ENCODE peak calls at places on chromosomes 11 and 22, in nine cellular contexts. One of them, this sample, is unnamed.

GRCh38 chr22:19149962-19150361 is at the start of gene GSC2:
- DNase-seq in AG04450: no peak
- DNase-seq in C1 segment of cervical spinal cord: no peak
- DNase-seq in SHP77 treated with DMSO at 0.1 percent for 48 hours: no peak
- DNase-seq in amniotic epithelial cell: no peak
- DNase-seq in iris pigment epithelial cell: no peak
- DNase-seq in CD14-positive monocyte: no peak
- DNase-seq in GM10248: no peak
- DNase-seq in DMS53: no peak
- DNase-seq in this sample: no peak

GRCh38 chr11:109040303-109040702 is 375.4 kb downstream of the DDX10 start:
- DNase-seq in AG04450: no peak
- DNase-seq in C1 segment of cervical spinal cord: no peak
- DNase-seq in SHP77 treated with DMSO at 0.1 percent for 48 hours: no peak
- DNase-seq in amniotic epithelial cell: no peak
- DNase-seq in iris pigment epithelial cell: no peak
- DNase-seq in CD14-positive monocyte: no peak
- DNase-seq in GM10248: no peak
- DNase-seq in DMS53: peak; percentile 55
- DNase-seq in this sample: no peak

GRCh38 chr22:39212721-39213376 is 31.9 kb downstream of the PDGFB start:
- DNase-seq in AG04450: no peak
- DNase-seq in C1 segment of cervical spinal cord: no peak
- DNase-seq in SHP77 treated with DMSO at 0.1 percent for 48 hours: no peak
- DNase-seq in amniotic epithelial cell: peak; percentile 99
- DNase-seq in iris pigment epithelial cell: peak; percentile 64
- DNase-seq in CD14-positive monocyte: no peak
- DNase-seq in GM10248: no peak
- DNase-seq in DMS53: no peak
- DNase-seq in this sample: no peak

GRCh38 chr22:36644333-36644757 is 59.2 kb downstream of the CACNG2 start:
- DNase-seq in AG04450: peak; percentile 79
- DNase-seq in C1 segment of cervical spinal cord: no peak
- DNase-seq in SHP77 treated with DMSO at 0.1 percent for 48 hours: no peak
- DNase-seq in amniotic epithelial cell: peak; percentile 93
- DNase-seq in iris pigment epithelial cell: peak; percentile 91
- DNase-seq in CD14-positive monocyte: no peak
- DNase-seq in GM10248: peak; percentile 28
- DNase-seq in DMS53: peak; percentile 3
- DNase-seq in this sample: peak; percentile 37

GRCh38 chr11:132030896-132031295 is 660.5 kb downstream of the NTM start:
- DNase-seq in AG04450: no peak
- DNase-seq in C1 segment of cervical spinal cord: no peak
- DNase-seq in SHP77 treated with DMSO at 0.1 percent for 48 hours: no peak
- DNase-seq in amniotic epithelial cell: no peak
- DNase-seq in iris pigment epithelial cell: no peak
- DNase-seq in CD14-positive monocyte: no peak
- DNase-seq in GM10248: no peak
- DNase-seq in DMS53: no peak
- DNase-seq in this sample: no peak

GRCh38 chr11:132139181-132139580 is 768.8 kb downstream of the NTM start:
- DNase-seq in AG04450: no peak
- DNase-seq in C1 segment of cervical spinal cord: no peak
- DNase-seq in SHP77 treated with DMSO at 0.1 percent for 48 hours: no peak
- DNase-seq in amniotic epithelial cell: no peak
- DNase-seq in iris pigment epithelial cell: no peak
- DNase-seq in CD14-positive monocyte: no peak
- DNase-seq in GM10248: no peak
- DNase-seq in DMS53: no peak
- DNase-seq in this sample: no peak

GRCh38 chr22:19430890-19431541 is 517 bp downstream of the HIRA start:
- DNase-seq in AG04450: no peak
- DNase-seq in C1 segment of cervical spinal cord: no peak
- DNase-seq in SHP77 treated with DMSO at 0.1 percent for 48 hours: no peak
- DNase-seq in amniotic epithelial cell: peak; percentile 33
- DNase-seq in iris pigment epithelial cell: peak; percentile 42
- DNase-seq in CD14-positive monocyte: no peak
- DNase-seq in GM10248: peak; percentile 27
- DNase-seq in DMS53: peak; percentile 49
- DNase-seq in this sample: no peak

GRCh38 chr11:217704-218103 is 10.2 kb downstream of the RIC8A start:
- DNase-seq in AG04450: no peak
- DNase-seq in C1 segment of cervical spinal cord: no peak
- DNase-seq in SHP77 treated with DMSO at 0.1 percent for 48 hours: no peak
- DNase-seq in amniotic epithelial cell: no peak
- DNase-seq in iris pigment epithelial cell: no peak
- DNase-seq in CD14-positive monocyte: no peak
- DNase-seq in GM10248: no peak
- DNase-seq in DMS53: no peak
- DNase-seq in this sample: no peak

GRCh38 chr11:133399294-133399693 is 133.0 kb downstream of the OPCML start:
- DNase-seq in AG04450: no peak
- DNase-seq in C1 segment of cervical spinal cord: no peak
- DNase-seq in SHP77 treated with DMSO at 0.1 percent for 48 hours: no peak
- DNase-seq in amniotic epithelial cell: no peak
- DNase-seq in iris pigment epithelial cell: no peak
- DNase-seq in CD14-positive monocyte: no peak
- DNase-seq in GM10248: no peak
- DNase-seq in DMS53: no peak
- DNase-seq in this sample: no peak

GRCh38 chr22:48228468-48228867 is 1466.0 kb downstream of the TBC1D22A start:
- DNase-seq in AG04450: no peak
- DNase-seq in C1 segment of cervical spinal cord: no peak
- DNase-seq in SHP77 treated with DMSO at 0.1 percent for 48 hours: no peak
- DNase-seq in amniotic epithelial cell: no peak
- DNase-seq in iris pigment epithelial cell: no peak
- DNase-seq in CD14-positive monocyte: no peak
- DNase-seq in GM10248: no peak
- DNase-seq in DMS53: no peak
- DNase-seq in this sample: no peak